ENCODE peak calls at places on chromosomes 7 and 10, in six cellular contexts. One of them, this sample, is unnamed.

GRCh38 chr10:113780681-113781250 is 29.3 kb downstream of the PLEKHS1 start:
- DNase-seq in SK-N-SH: peak
- DNase-seq in fibroblast of mammary gland: no peak
- DNase-seq in transverse colon: no peak
- DNase-seq in fibroblast of pulmonary artery: no peak
- DNase-seq in spleen: no peak
- DNase-seq in this sample: no peak

GRCh38 chr10:83983578-83984255 is 155.6 kb upstream of the GHITM start:
- DNase-seq in SK-N-SH: no peak
- DNase-seq in fibroblast of mammary gland: peak
- DNase-seq in transverse colon: no peak
- DNase-seq in fibroblast of pulmonary artery: peak
- DNase-seq in spleen: no peak
- DNase-seq in this sample: peak

GRCh38 chr10:18195060-18195799 is 55.0 kb downstream of the CACNB2 start:
- DNase-seq in SK-N-SH: no peak
- DNase-seq in fibroblast of mammary gland: peak
- DNase-seq in transverse colon: peak
- DNase-seq in fibroblast of pulmonary artery: no peak
- DNase-seq in spleen: no peak
- DNase-seq in this sample: peak

GRCh38 chr7:20330797-20331230 is at the start of gene ITGB8:
- DNase-seq in SK-N-SH: peak
- DNase-seq in fibroblast of mammary gland: no peak
- DNase-seq in transverse colon: no peak
- DNase-seq in fibroblast of pulmonary artery: no peak
- DNase-seq in spleen: peak
- DNase-seq in this sample: no peak

GRCh38 chr10:128324058-128324457 is 197.8 kb upstream of the MKI67 start:
- DNase-seq in SK-N-SH: no peak
- DNase-seq in fibroblast of mammary gland: no peak
- DNase-seq in transverse colon: peak
- DNase-seq in fibroblast of pulmonary artery: no peak
- DNase-seq in spleen: no peak
- DNase-seq in this sample: no peak

GRCh38 chr10:74837750-74838149 is 11.3 kb downstream of the KAT6B start:
- DNase-seq in SK-N-SH: no peak
- DNase-seq in fibroblast of mammary gland: no peak
- DNase-seq in transverse colon: no peak
- DNase-seq in fibroblast of pulmonary artery: no peak
- DNase-seq in spleen: no peak
- DNase-seq in this sample: no peak

GRCh38 chr10:86829472-86829871 is 73.1 kb downstream of the BMPR1A start:
- DNase-seq in SK-N-SH: no peak
- DNase-seq in fibroblast of mammary gland: no peak
- DNase-seq in transverse colon: no peak
- DNase-seq in fibroblast of pulmonary artery: no peak
- DNase-seq in spleen: no peak
- DNase-seq in this sample: no peak

GRCh38 chr10:125343118-125343752 is 182.9 kb upstream of the CTBP2 start:
- DNase-seq in SK-N-SH: peak
- DNase-seq in fibroblast of mammary gland: peak
- DNase-seq in transverse colon: peak
- DNase-seq in fibroblast of pulmonary artery: peak
- DNase-seq in spleen: no peak
- DNase-seq in this sample: peak

GRCh38 chr7:131249003-131249402 is 78.7 kb upstream of the MKLN1 start:
- DNase-seq in SK-N-SH: no peak
- DNase-seq in fibroblast of mammary gland: peak
- DNase-seq in transverse colon: peak
- DNase-seq in fibroblast of pulmonary artery: peak
- DNase-seq in spleen: no peak
- DNase-seq in this sample: peak

GRCh38 chr10:71241114-71241898 is 28.9 kb downstream of the UNC5B start:
- DNase-seq in SK-N-SH: peak
- DNase-seq in fibroblast of mammary gland: peak
- DNase-seq in transverse colon: no peak
- DNase-seq in fibroblast of pulmonary artery: peak
- DNase-seq in spleen: no peak
- DNase-seq in this sample: peak

GRCh38 chr10:7915923-7916322 is 97.6 kb downstream of the TAF3 start:
- DNase-seq in SK-N-SH: no peak
- DNase-seq in fibroblast of mammary gland: peak
- DNase-seq in transverse colon: no peak
- DNase-seq in fibroblast of pulmonary artery: peak
- DNase-seq in spleen: no peak
- DNase-seq in this sample: peak

GRCh38 chr10:88620441-88620840 is 33.9 kb downstream of the LIPJ start:
- DNase-seq in SK-N-SH: no peak
- DNase-seq in fibroblast of mammary gland: no peak
- DNase-seq in transverse colon: no peak
- DNase-seq in fibroblast of pulmonary artery: no peak
- DNase-seq in spleen: no peak
- DNase-seq in this sample: no peak

GRCh38 chr7:43625453-43625852 is 42.5 kb downstream of the STK17A start:
- DNase-seq in SK-N-SH: no peak
- DNase-seq in fibroblast of mammary gland: no peak
- DNase-seq in transverse colon: no peak
- DNase-seq in fibroblast of pulmonary artery: no peak
- DNase-seq in spleen: no peak
- DNase-seq in this sample: no peak

GRCh38 chr10:48439031-48439430 is 132.6 kb downstream of the MAPK8 start:
- DNase-seq in SK-N-SH: no peak
- DNase-seq in fibroblast of mammary gland: peak
- DNase-seq in transverse colon: no peak
- DNase-seq in fibroblast of pulmonary artery: peak
- DNase-seq in spleen: no peak
- DNase-seq in this sample: peak

GRCh38 chr7:29146082-29146706 is at the start of gene CPVL:
- DNase-seq in SK-N-SH: peak
- DNase-seq in fibroblast of mammary gland: no peak
- DNase-seq in transverse colon: peak
- DNase-seq in fibroblast of pulmonary artery: no peak
- DNase-seq in spleen: peak
- DNase-seq in this sample: no peak

GRCh38 chr7:132433286-132433685 is 143.0 kb downstream of the PLXNA4 start:
- DNase-seq in SK-N-SH: no peak
- DNase-seq in fibroblast of mammary gland: no peak
- DNase-seq in transverse colon: no peak
- DNase-seq in fibroblast of pulmonary artery: no peak
- DNase-seq in spleen: no peak
- DNase-seq in this sample: no peak

GRCh38 chr10:72272689-72273409 is 875 bp upstream of the DDIT4 start:
- DNase-seq in SK-N-SH: peak
- DNase-seq in fibroblast of mammary gland: peak
- DNase-seq in transverse colon: peak
- DNase-seq in fibroblast of pulmonary artery: peak
- DNase-seq in spleen: peak
- DNase-seq in this sample: peak

GRCh38 chr10:78658645-78659632 is 409.8 kb upstream of the ZMIZ1 start:
- DNase-seq in SK-N-SH: no peak
- DNase-seq in fibroblast of mammary gland: no peak
- DNase-seq in transverse colon: no peak
- DNase-seq in fibroblast of pulmonary artery: no peak
- DNase-seq in spleen: no peak
- DNase-seq in this sample: no peak

GRCh38 chr10:47243356-47243755 is 56.6 kb upstream of the GDF10 start:
- DNase-seq in SK-N-SH: no peak
- DNase-seq in fibroblast of mammary gland: no peak
- DNase-seq in transverse colon: peak
- DNase-seq in fibroblast of pulmonary artery: no peak
- DNase-seq in spleen: peak
- DNase-seq in this sample: no peak

GRCh38 chr7:131208777-131209176 is 118.9 kb upstream of the MKLN1 start:
- DNase-seq in SK-N-SH: no peak
- DNase-seq in fibroblast of mammary gland: no peak
- DNase-seq in transverse colon: no peak
- DNase-seq in fibroblast of pulmonary artery: no peak
- DNase-seq in spleen: no peak
- DNase-seq in this sample: no peak

GRCh38 chr10:5447611-5448071 is 35.3 kb downstream of the NET1 start:
- DNase-seq in SK-N-SH: no peak
- DNase-seq in fibroblast of mammary gland: no peak
- DNase-seq in transverse colon: no peak
- DNase-seq in fibroblast of pulmonary artery: no peak
- DNase-seq in spleen: no peak
- DNase-seq in this sample: no peak

GRCh38 chr10:104092749-104093148 is 7.1 kb upstream of the COL17A1 start:
- DNase-seq in SK-N-SH: no peak
- DNase-seq in fibroblast of mammary gland: no peak
- DNase-seq in transverse colon: no peak
- DNase-seq in fibroblast of pulmonary artery: no peak
- DNase-seq in spleen: no peak
- DNase-seq in this sample: no peak

GRCh38 chr10:48750991-48751390 is 66.3 kb downstream of the WDFY4 start:
- DNase-seq in SK-N-SH: no peak
- DNase-seq in fibroblast of mammary gland: no peak
- DNase-seq in transverse colon: no peak
- DNase-seq in fibroblast of pulmonary artery: no peak
- DNase-seq in spleen: no peak
- DNase-seq in this sample: no peak

GRCh38 chr7:130292682-130293257 is at the start of gene CPA4:
- DNase-seq in SK-N-SH: no peak
- DNase-seq in fibroblast of mammary gland: peak
- DNase-seq in transverse colon: no peak
- DNase-seq in fibroblast of pulmonary artery: peak
- DNase-seq in spleen: no peak
- DNase-seq in this sample: peak

GRCh38 chr10:14240253-14241189 is 90.2 kb downstream of the FRMD4A start:
- DNase-seq in SK-N-SH: peak
- DNase-seq in fibroblast of mammary gland: no peak
- DNase-seq in transverse colon: no peak
- DNase-seq in fibroblast of pulmonary artery: peak
- DNase-seq in spleen: no peak
- DNase-seq in this sample: no peak
- H3K4me3 ChIP-seq in SK-N-SH: no peak
- H3K4me3 ChIP-seq in fibroblast of mammary gland: no peak
- H3K4me3 ChIP-seq in transverse colon: no peak
- H3K4me3 ChIP-seq in fibroblast of pulmonary artery: no peak
- H3K4me3 ChIP-seq in spleen: no peak
- H3K4me3 ChIP-seq in this sample: no peak

DNA sequence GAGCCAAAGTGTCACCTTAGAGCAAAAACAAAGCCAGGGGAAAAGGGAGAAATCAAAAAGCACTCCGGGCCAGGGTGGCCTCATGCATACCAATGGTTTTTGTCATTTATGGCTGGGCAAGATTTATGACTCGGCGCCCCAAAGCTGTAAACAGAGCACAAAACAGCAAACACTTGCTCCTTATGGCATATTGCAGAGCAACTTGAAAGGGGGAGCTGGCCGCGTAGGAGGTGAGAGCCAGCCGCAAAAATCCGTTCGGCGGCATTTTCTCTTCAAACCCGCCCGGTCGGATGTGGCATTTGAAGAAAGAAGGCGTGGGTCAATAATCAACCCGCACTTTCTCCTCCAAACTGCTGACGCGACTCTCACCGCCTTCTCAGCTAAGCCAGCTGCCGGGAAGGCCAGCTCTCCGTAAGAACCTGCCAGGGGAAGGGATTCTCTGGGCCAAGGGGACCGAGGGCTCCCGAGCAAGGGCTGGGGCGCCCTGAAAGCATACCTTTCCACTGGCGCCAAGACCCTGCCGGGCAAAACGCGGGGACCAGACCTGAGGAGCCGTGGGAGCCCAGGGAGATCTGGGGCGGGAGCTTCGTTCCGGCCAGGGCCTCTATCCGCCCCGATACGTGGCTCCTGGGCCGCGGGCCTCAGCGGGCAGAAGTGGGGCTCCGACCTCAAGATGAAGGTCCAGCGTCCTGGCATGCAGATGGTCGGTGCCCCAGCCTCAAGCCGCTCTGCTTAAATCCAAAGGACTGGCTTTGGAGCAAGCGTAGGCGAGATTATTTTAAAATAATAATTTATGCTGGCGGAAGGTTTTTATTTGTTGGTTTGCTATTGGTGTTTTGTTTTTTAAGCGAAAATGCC is 12.9 kb upstream of the HOXA2 start:
- DNase-seq in SK-N-SH: no peak
- DNase-seq in fibroblast of mammary gland: peak
- DNase-seq in transverse colon: peak
- DNase-seq in fibroblast of pulmonary artery: no peak
- DNase-seq in spleen: no peak
- DNase-seq in this sample: no peak
- H3K4me3 ChIP-seq in SK-N-SH: no peak
- H3K4me3 ChIP-seq in fibroblast of mammary gland: peak
- H3K4me3 ChIP-seq in transverse colon: peak
- H3K4me3 ChIP-seq in fibroblast of pulmonary artery: peak
- H3K4me3 ChIP-seq in spleen: peak
- H3K4me3 ChIP-seq in this sample: no peak

DNA sequence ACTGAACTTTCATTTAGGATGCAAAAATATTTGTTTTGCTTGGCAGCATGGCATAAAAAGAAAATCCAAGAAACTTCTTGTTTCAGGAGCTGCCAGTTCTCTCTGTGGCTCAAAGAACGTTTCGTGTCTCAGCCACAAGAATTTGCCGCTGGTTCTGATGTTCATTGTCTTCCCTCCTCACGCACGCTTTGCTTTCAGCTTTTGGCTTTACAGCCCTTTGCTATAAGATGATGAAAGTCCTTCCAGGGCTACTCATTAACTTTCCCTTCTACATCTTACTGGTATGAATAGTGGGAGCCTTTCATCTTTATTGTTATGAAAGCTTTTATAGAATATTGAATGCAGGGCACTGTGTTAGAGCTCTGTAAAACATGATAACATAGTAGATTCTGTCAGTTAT is 124.7 kb downstream of the BICC1 start:
- DNase-seq in SK-N-SH: no peak
- DNase-seq in fibroblast of mammary gland: peak
- DNase-seq in transverse colon: no peak
- DNase-seq in fibroblast of pulmonary artery: peak
- DNase-seq in spleen: no peak
- DNase-seq in this sample: peak
- H3K4me3 ChIP-seq in SK-N-SH: no peak
- H3K4me3 ChIP-seq in fibroblast of mammary gland: no peak
- H3K4me3 ChIP-seq in transverse colon: no peak
- H3K4me3 ChIP-seq in fibroblast of pulmonary artery: no peak
- H3K4me3 ChIP-seq in spleen: no peak
- H3K4me3 ChIP-seq in this sample: no peak

DNA sequence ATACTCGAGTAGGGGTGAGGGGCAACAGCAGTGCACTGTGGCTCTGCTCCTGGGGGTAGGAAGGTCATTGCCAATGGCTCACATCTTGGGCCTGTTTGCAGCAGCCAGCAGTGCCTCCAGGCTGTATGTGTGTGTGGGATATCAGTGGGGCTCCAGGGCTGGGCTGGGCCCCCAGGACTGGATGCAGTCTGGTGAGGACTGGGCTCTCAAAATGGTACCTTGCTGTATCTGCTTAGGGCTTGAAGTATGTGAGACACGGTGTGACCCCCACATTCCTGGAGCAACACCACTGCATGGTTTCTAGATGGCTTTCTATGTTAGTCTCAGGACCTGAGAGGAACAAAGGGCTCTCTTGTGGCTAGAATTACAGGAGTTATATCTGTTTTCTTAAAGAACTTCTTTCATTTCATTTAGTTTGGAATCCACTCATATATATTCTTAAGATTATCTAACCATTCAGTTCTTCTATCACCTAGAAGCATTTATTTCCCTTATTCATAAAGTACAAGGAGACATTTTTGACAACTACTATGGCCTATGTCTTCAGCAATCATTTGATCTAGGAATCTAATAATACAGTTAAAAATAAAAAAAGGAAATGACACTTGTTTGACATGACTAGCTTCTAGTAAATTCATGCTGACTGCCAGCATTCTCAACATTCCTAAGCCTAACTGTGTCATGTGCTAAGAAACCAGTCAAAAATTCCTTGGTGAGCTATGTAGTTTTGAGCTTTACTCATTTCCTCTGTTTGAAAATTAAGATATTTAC is 443.2 kb upstream of the SEMA3A start:
- DNase-seq in SK-N-SH: no peak
- DNase-seq in fibroblast of mammary gland: peak
- DNase-seq in transverse colon: no peak
- DNase-seq in fibroblast of pulmonary artery: peak
- DNase-seq in spleen: peak
- DNase-seq in this sample: peak
- H3K4me3 ChIP-seq in SK-N-SH: no peak
- H3K4me3 ChIP-seq in fibroblast of mammary gland: no peak
- H3K4me3 ChIP-seq in transverse colon: no peak
- H3K4me3 ChIP-seq in fibroblast of pulmonary artery: no peak
- H3K4me3 ChIP-seq in spleen: no peak
- H3K4me3 ChIP-seq in this sample: no peak